ENCODE peak calls at places on chromosomes 2 and 18, in ten cellular contexts. S, W, N, C, J, M, T, B, V and A are unnamed samples.

GRCh38 chr2:1730047-1730937 is 14.0 kb downstream of the PXDN start:
- DNase-seq in S (peak), W (peak), N (no peak), C (no peak), J (peak), M (peak), T (no peak), B (peak), V (no peak), A (peak)

GRCh38 chr2:55761526-55761925 is 67.9 kb upstream of the PNPT1 start:
- DNase-seq in S (no peak), W (no peak), N (no peak), C (no peak), J (no peak), M (peak), T (no peak), B (no peak), V (peak), A (no peak)

GRCh38 chr18:7414459-7414858 is 152.7 kb upstream of the PTPRM start:
- DNase-seq in S (no peak), W (no peak), N (no peak), C (no peak), J (no peak), M (peak), T (no peak), B (no peak), V (no peak), A (no peak)

GRCh38 chr2:223735659-223736244 is 101.6 kb downstream of the AP1S3 start:
- DNase-seq in S (no peak), W (peak), N (no peak), C (no peak), J (no peak), M (peak), T (no peak), B (no peak), V (peak), A (peak)

GRCh38 chr18:80154293-80154692 is 45.2 kb downstream of the ADNP2 start:
- DNase-seq in S (no peak), W (no peak), N (no peak), C (no peak), J (no peak), M (peak), T (no peak), B (no peak), V (no peak), A (no peak)

GRCh38 chr18:21049306-21049705 is 62.3 kb downstream of the ROCK1 start:
- DNase-seq in S (no peak), W (no peak), N (no peak), C (no peak), J (no peak), M (peak), T (no peak), B (no peak), V (no peak), A (no peak)

GRCh38 chr18:72867721-72868665 is at the start of gene NETO1:
- DNase-seq in S (no peak), W (no peak), N (no peak), C (peak), J (peak), M (no peak), T (no peak), B (no peak), V (no peak), A (no peak)

GRCh38 chr2:19851116-19851515 is 50.7 kb downstream of the TTC32 start:
- DNase-seq in S (no peak), W (no peak), N (no peak), C (no peak), J (no peak), M (no peak), T (no peak), B (no peak), V (no peak), A (no peak)

GRCh38 chr2:222302178-222303018 is 3.6 kb upstream of the PAX3 start:
- DNase-seq in S (no peak), W (no peak), N (no peak), C (no peak), J (no peak), M (no peak), T (no peak), B (no peak), V (no peak), A (no peak)

GRCh38 chr18:21386523-21387240 is 144.7 kb downstream of the GREB1L start:
- DNase-seq in S (no peak), W (no peak), N (no peak), C (no peak), J (no peak), M (no peak), T (no peak), B (no peak), V (no peak), A (no peak)

GRCh38 chr2:238921681-238922319 is 73.9 kb downstream of the TWIST2 start:
- DNase-seq in S (no peak), W (no peak), N (no peak), C (no peak), J (no peak), M (no peak), T (no peak), B (no peak), V (no peak), A (no peak)

GRCh38 chr2:5946210-5947118 is 254.3 kb downstream of the SOX11 start:
- DNase-seq in S (no peak), W (no peak), N (no peak), C (no peak), J (no peak), M (no peak), T (no peak), B (no peak), V (no peak), A (no peak)

GRCh38 chr2:45627911-45628310 is 16.8 kb upstream of the SRBD1 start:
- DNase-seq in S (no peak), W (no peak), N (no peak), C (no peak), J (no peak), M (peak), T (no peak), B (no peak), V (no peak), A (no peak)

GRCh38 chr2:20561703-20562454 is 89.0 kb downstream of the HS1BP3 start:
- DNase-seq in S (no peak), W (no peak), N (no peak), C (no peak), J (no peak), M (peak), T (no peak), B (no peak), V (no peak), A (no peak)

GRCh38 chr18:36830141-36830495 is 1.2 kb downstream of the KIAA1328 start:
- DNase-seq in S (no peak), W (no peak), N (no peak), C (no peak), J (no peak), M (no peak), T (no peak), B (no peak), V (no peak), A (no peak)

GRCh38 chr2:38146917-38147307 is 71.0 kb upstream of the CYP1B1 start:
- DNase-seq in S (no peak), W (peak), N (no peak), C (no peak), J (no peak), M (peak), T (peak), B (peak), V (peak), A (peak)

GRCh38 chr2:142825861-142826260 is 51.6 kb upstream of the KYNU start:
- DNase-seq in S (no peak), W (peak), N (no peak), C (no peak), J (no peak), M (peak), T (no peak), B (no peak), V (no peak), A (no peak)

GRCh38 chr2:109196081-109196875 is 67.3 kb downstream of the SH3RF3 start:
- DNase-seq in S (no peak), W (no peak), N (no peak), C (no peak), J (no peak), M (no peak), T (no peak), B (no peak), V (no peak), A (no peak)

GRCh38 chr2:55054076-55054475 is 3.8 kb upstream of the RTN4 start:
- DNase-seq in S (no peak), W (no peak), N (no peak), C (no peak), J (no peak), M (no peak), T (no peak), B (no peak), V (no peak), A (no peak)

GRCh38 chr18:23121133-23121532 is 14.2 kb upstream of the CABLES1 start:
- DNase-seq in S (no peak), W (no peak), N (no peak), C (no peak), J (no peak), M (no peak), T (no peak), B (no peak), V (no peak), A (no peak)

GRCh38 chr2:22991844-22992243 is 393.1 kb upstream of the KLHL29 start:
- DNase-seq in S (no peak), W (no peak), N (no peak), C (no peak), J (no peak), M (no peak), T (no peak), B (no peak), V (no peak), A (no peak)

GRCh38 chr2:149087751-149088150 is 49.3 kb downstream of the LYPD6B start:
- DNase-seq in S (no peak), W (no peak), N (no peak), C (no peak), J (no peak), M (no peak), T (no peak), B (no peak), V (no peak), A (no peak)

GRCh38 chr18:58051765-58052460 is 7.9 kb downstream of the NEDD4L start:
- DNase-seq in S (no peak), W (no peak), N (no peak), C (no peak), J (no peak), M (peak), T (no peak), B (no peak), V (no peak), A (no peak)

GRCh38 chr18:47985837-47986236 is 55.4 kb upstream of the SMAD2 start:
- DNase-seq in S (no peak), W (no peak), N (no peak), C (no peak), J (no peak), M (no peak), T (no peak), B (no peak), V (no peak), A (no peak)

GRCh38 chr2:9703085-9703641 is 72.4 kb upstream of the YWHAQ start:
- DNase-seq in S (peak), W (peak), N (peak), C (peak), J (peak), M (peak), T (no peak), B (peak), V (peak), A (peak)

GRCh38 chr18:46214435-46214834 is 110.2 kb downstream of the HAUS1 start:
- DNase-seq in S (no peak), W (no peak), N (no peak), C (no peak), J (no peak), M (no peak), T (no peak), B (no peak), V (no peak), A (no peak)

GRCh38 chr18:55280515-55280914 is 307.5 kb downstream of the TCF4 start:
- DNase-seq in S (no peak), W (no peak), N (no peak), C (no peak), J (no peak), M (peak), T (no peak), B (no peak), V (no peak), A (no peak)

GRCh38 chr2:37984589-37984988 is 59.5 kb downstream of the RMDN2 start:
- DNase-seq in S (no peak), W (no peak), N (no peak), C (no peak), J (no peak), M (peak), T (no peak), B (no peak), V (no peak), A (no peak)

GRCh38 chr2:30239308-30240161 is 8.2 kb downstream of the LBH start:
- DNase-seq in S (peak), W (peak), N (peak), C (no peak), J (peak), M (peak), T (peak), B (no peak), V (no peak), A (no peak)

GRCh38 chr2:62306751-62307468 is 111.0 kb downstream of the B3GNT2 start:
- DNase-seq in S (no peak), W (no peak), N (peak), C (no peak), J (peak), M (no peak), T (no peak), B (no peak), V (no peak), A (no peak)

GRCh38 chr2:165778653-165779451 is 15.2 kb downstream of the GALNT3 start:
- DNase-seq in S (no peak), W (no peak), N (no peak), C (no peak), J (no peak), M (no peak), T (no peak), B (no peak), V (no peak), A (no peak)

GRCh38 chr2:47218066-47218581 is 63.0 kb upstream of the STPG4 start:
- DNase-seq in S (no peak), W (no peak), N (no peak), C (no peak), J (no peak), M (no peak), T (no peak), B (no peak), V (no peak), A (no peak)

GRCh38 chr2:18684202-18685040 is 95.1 kb upstream of the NT5C1B start:
- DNase-seq in S (no peak), W (peak), N (no peak), C (no peak), J (no peak), M (peak), T (no peak), B (no peak), V (peak), A (peak)

GRCh38 chr2:22110244-22110651 is 986.5 kb downstream of the TDRD15 start:
- DNase-seq in S (no peak), W (no peak), N (no peak), C (no peak), J (no peak), M (peak), T (no peak), B (no peak), V (no peak), A (no peak)